ENCODE peak calls at places on chromosome 20, in seven cellular contexts. S is SK-N-SH, Q is HCT116, Z is H1, D is HepG2, O is GM12878, E is K562. P is an unnamed sample.
A peak's percentile ranks its signal among the peaks of the same experiment; 100 is the strongest.

GRCh38 chr20:17898548-17898994 is 70.0 kb downstream of the SNX5 start:
- DNase-seq in S (peak; percentile 69), Q (peak; percentile 56), E (peak; percentile 46), Z (peak; percentile 81), D (peak; percentile 80), O (no peak), P (peak; percentile 36)

GRCh38 chr20:63941282-63942060 is 14.7 kb downstream of the UCKL1 start:
- DNase-seq in E (peak; percentile 93), D (no peak), O (no peak), Z (peak; percentile 86), Q (no peak), S (no peak), P (no peak)

GRCh38 chr20:5189917-5190316 is 63.1 kb downstream of the CDS2 start:
- DNase-seq in Z (no peak), E (no peak), O (no peak), S (no peak), D (no peak), Q (no peak), P (no peak)

GRCh38 chr20:62309198-62309944 is 6.6 kb downstream of the ADRM1 start:
- DNase-seq in E (no peak), S (no peak), O (peak; percentile 3), D (no peak), Z (no peak), Q (no peak), P (no peak)

GRCh38 chr20:23179766-23180403 is 93.8 kb upstream of the CD93 start:
- DNase-seq in Q (no peak), D (no peak), O (no peak), S (no peak), E (no peak), Z (no peak), P (no peak)

GRCh38 chr20:49397525-49397924 is 84.9 kb downstream of the KCNB1 start:
- DNase-seq in D (no peak), S (no peak), E (no peak), Z (no peak), O (no peak), Q (no peak), P (no peak)

GRCh38 chr20:47468290-47469050 is 33.2 kb upstream of the NCOA3 start:
- DNase-seq in Q (no peak), O (peak; percentile 85), S (peak; percentile 47), Z (no peak), E (no peak), D (no peak), P (no peak)

GRCh38 chr20:59994697-59995122 is 36.5 kb downstream of the CDH26 start:
- DNase-seq in E (peak; percentile 48), Q (peak; percentile 55), Z (peak; percentile 86), O (no peak), D (no peak), S (no peak), P (peak; percentile 61)

GRCh38 chr20:4740774-4741431 is 19.2 kb downstream of the PRND start:
- DNase-seq in D (peak; percentile 60), S (peak; percentile 41), Z (peak; percentile 90), Q (peak; percentile 32), O (no peak), E (peak; percentile 48), P (peak; percentile 74)

GRCh38 chr20:59124326-59125029 is 39.1 kb upstream of the ZNF831 start:
- DNase-seq in Z (no peak), Q (no peak), O (no peak), E (no peak), S (no peak), D (no peak), P (no peak)

GRCh38 chr20:50655325-50655880 is 35.9 kb downstream of the RIPOR3 start:
- DNase-seq in Q (no peak), Z (no peak), O (no peak), D (no peak), E (no peak), S (peak; percentile 64), P (no peak)

GRCh38 chr20:33731693-33732165 is at the start of gene ZNF341:
- DNase-seq in Z (peak; percentile 92), E (peak; percentile 90), O (peak; percentile 16), S (peak; percentile 93), D (peak; percentile 90), Q (peak; percentile 39), P (peak; percentile 81)
- TF ChIP-seq YY1 in Z (peak; percentile 95), E (peak; percentile 94), O (peak; percentile 96), S (peak; percentile 88), D (peak; percentile 96), Q (peak; percentile 90), P (peak; percentile 64)

GRCh38 chr20:16596991-16597390 is 23.7 kb upstream of the KIF16B start:
- DNase-seq in O (no peak), S (no peak), Q (no peak), E (no peak), D (peak; percentile 31), Z (no peak), P (no peak)

GRCh38 chr20:16595376-16595775 is 22.1 kb upstream of the KIF16B start:
- DNase-seq in O (no peak), Z (no peak), S (no peak), E (no peak), D (no peak), Q (no peak), P (no peak)

GRCh38 chr20:16601019-16601418 is 27.8 kb upstream of the KIF16B start:
- DNase-seq in Q (no peak), Z (no peak), E (no peak), S (no peak), O (no peak), D (no peak), P (no peak)

GRCh38 chr20:16599257-16599656 is 26.0 kb upstream of the KIF16B start:
- DNase-seq in Q (no peak), Z (no peak), D (no peak), E (no peak), O (no peak), S (no peak), P (no peak)
- H3K9ac ChIP-seq in Q (no peak overlapping the region), Z (no peak overlapping the region), D (no peak overlapping the region), E (no peak overlapping the region), O (no peak overlapping the region), S (no peak overlapping the region), P (no peak overlapping the region)

GRCh38 chr20:13337090-13337784 is 116.2 kb downstream of the ISM1 start:
- DNase-seq in Z (no peak), D (no peak), Q (no peak), S (no peak), E (no peak), O (no peak), P (no peak)
- TF ChIP-seq YY1 in Z (no peak), D (no peak), Q (no peak), S (no peak), E (no peak), O (no peak), P (no peak)

GRCh38 chr20:31363295-31363694 is 5.1 kb upstream of the DEFB118 start:
- DNase-seq in O (no peak), E (no peak), Q (no peak), Z (no peak), D (no peak), S (no peak), P (no peak)
- H3K9ac ChIP-seq in O (no peak overlapping the region), E (no peak overlapping the region), Q (no peak overlapping the region), Z (no peak overlapping the region), D (no peak overlapping the region), S (no peak overlapping the region), P (no peak overlapping the region)